ENCODE peak calls at places on chromosomes 6 and 20, in seven cellular contexts. P, L, I, O, N, R and T are unnamed samples.

GRCh38 chr20:34083781-34084180 is 28.3 kb downstream of the EIF2S2 start:
- DNase-seq in I (no peak), N (no peak), P (no peak), O (no peak), R (no peak), L (no peak), T (no peak)

GRCh38 chr6:134420638-134421181 is 102.8 kb upstream of the SGK1 start:
- DNase-seq in N (no peak), O (peak; percentile 42), I (no peak), R (peak; percentile 90), L (peak; percentile 66), P (peak; percentile 89), T (no peak)

GRCh38 chr6:155432293-155432692 is 23.3 kb downstream of the NOX3 start:
- DNase-seq in P (no peak), O (no peak), I (no peak), L (no peak), R (peak; percentile 30), N (no peak), T (no peak)

GRCh38 chr6:166751051-166751595 is 124.1 kb upstream of the RPS6KA2 start:
- DNase-seq in I (no peak), O (peak; percentile 67), N (no peak), L (peak; percentile 72), R (no peak), P (no peak), T (peak; percentile 69)

GRCh38 chr20:60310551-60310950 is 352.3 kb downstream of the CDH26 start:
- DNase-seq in R (no peak), L (no peak), I (no peak), P (no peak), O (no peak), N (no peak), T (no peak)

GRCh38 chr6:138397128-138397814 is 6.8 kb upstream of the HEBP2 start:
- DNase-seq in N (no peak), R (peak; percentile 32), O (no peak), L (no peak), P (peak; percentile 17), I (no peak), T (no peak)

GRCh38 chr6:2851727-2852513 is 10.3 kb upstream of the SERPINB1 start:
- DNase-seq in N (no peak), P (no peak), L (no peak), I (no peak), R (no peak), O (no peak), T (no peak)

GRCh38 chr20:43914697-43915208 is at the start of gene TOX2:
- DNase-seq in R (no peak), N (no peak), L (peak; percentile 24), O (no peak), P (peak; percentile 55), I (no peak), T (peak; percentile 56)

GRCh38 chr6:25193147-25193864 is 85.9 kb upstream of the CARMIL1 start:
- DNase-seq in P (peak; percentile 93), R (peak; percentile 95), I (no peak), O (no peak), L (no peak), N (no peak), T (no peak)

GRCh38 chr6:29955783-29956182 is 13.5 kb downstream of the HLA-A start:
- DNase-seq in L (no peak), I (no peak), O (no peak), N (no peak), P (peak; percentile 63), R (no peak), T (no peak)

GRCh38 chr20:31827059-31827458 is 7.9 kb downstream of the MYLK2 start:
- DNase-seq in I (no peak), N (no peak), P (no peak), L (no peak), O (no peak), R (no peak), T (no peak)

GRCh38 chr6:30727920-30728605 is 7.9 kb downstream of the TUBB start:
- DNase-seq in N (no peak), P (peak; percentile 70), O (no peak), R (peak; percentile 71), I (no peak), L (peak; percentile 78), T (no peak)

GRCh38 chr6:132020138-132020551 is 69.0 kb upstream of the CCN2 start:
- DNase-seq in I (no peak), N (no peak), R (peak; percentile 13), O (no peak), L (no peak), P (no peak), T (no peak)

GRCh38 chr6:116954335-116954734 is 77.3 kb downstream of the RFX6 start:
- DNase-seq in O (no peak), N (no peak), R (no peak), I (no peak), L (no peak), P (no peak), T (no peak)

GRCh38 chr6:63249875-63250482 is 38.7 kb downstream of the FKBP1C start:
- DNase-seq in P (no peak), O (no peak), L (no peak), I (no peak), R (no peak), N (no peak), T (no peak)

GRCh38 chr6:70166088-70166958 is 136.6 kb downstream of the COL9A1 start:
- DNase-seq in N (peak; percentile 17), O (peak; percentile 14), L (peak; percentile 57), I (peak; percentile 38), P (peak; percentile 59), R (peak; percentile 15), T (peak; percentile 64)

GRCh38 chr6:37865534-37865933 is 46.0 kb downstream of the ZFAND3 start:
- DNase-seq in N (no peak), R (no peak), I (no peak), L (no peak), O (no peak), P (no peak), T (no peak)

GRCh38 chr6:47197672-47198640 is 111.7 kb downstream of the TNFRSF21 start:
- DNase-seq in O (no peak), L (peak; percentile 13), P (peak; percentile 20), I (no peak), N (no peak), R (no peak), T (no peak)

GRCh38 chr6:127464881-127465459 is 5.8 kb upstream of the KIAA0408 start:
- DNase-seq in I (peak; percentile 48), L (peak; percentile 78), O (peak; percentile 38), P (peak; percentile 63), R (peak; percentile 78), N (no peak), T (peak; percentile 77)

GRCh38 chr6:84926171-84926570 is 161.8 kb upstream of the TBX18 start:
- DNase-seq in I (no peak), P (no peak), L (no peak), O (no peak), N (no peak), R (no peak), T (no peak)

GRCh38 chr6:84926756-84927155 is 162.4 kb upstream of the TBX18 start:
- DNase-seq in N (no peak), O (no peak), L (no peak), R (no peak), P (no peak), I (no peak), T (no peak)

DNA sequence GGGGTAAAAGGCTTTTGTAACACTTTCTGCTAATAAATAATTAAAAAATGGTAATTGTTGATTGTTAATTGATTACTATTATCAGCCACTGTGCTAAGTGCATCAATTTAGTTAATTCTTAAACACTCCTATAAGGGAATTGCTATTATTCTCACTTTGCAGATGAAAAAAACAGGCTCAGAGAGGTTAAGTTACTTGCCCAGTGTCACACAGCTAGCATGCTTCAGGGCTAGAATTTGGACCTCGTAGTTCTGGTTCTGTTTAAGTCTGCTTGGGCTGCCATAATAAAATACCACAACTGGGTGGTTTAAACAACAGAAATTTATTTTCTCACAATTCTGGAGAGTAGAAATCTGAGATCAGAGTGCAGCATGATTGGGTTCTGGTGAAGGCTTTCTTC is 164.8 kb upstream of the TBX18 start:
- DNase-seq in L (no peak), R (no peak), N (no peak), I (no peak), P (no peak), O (no peak), T (no peak)
- H3K18ac ChIP-seq in L (no peak overlapping the region), R (no peak overlapping the region), N (no peak overlapping the region), I (no peak overlapping the region), P (no peak overlapping the region), O (no peak overlapping the region), T (no peak overlapping the region)

DNA sequence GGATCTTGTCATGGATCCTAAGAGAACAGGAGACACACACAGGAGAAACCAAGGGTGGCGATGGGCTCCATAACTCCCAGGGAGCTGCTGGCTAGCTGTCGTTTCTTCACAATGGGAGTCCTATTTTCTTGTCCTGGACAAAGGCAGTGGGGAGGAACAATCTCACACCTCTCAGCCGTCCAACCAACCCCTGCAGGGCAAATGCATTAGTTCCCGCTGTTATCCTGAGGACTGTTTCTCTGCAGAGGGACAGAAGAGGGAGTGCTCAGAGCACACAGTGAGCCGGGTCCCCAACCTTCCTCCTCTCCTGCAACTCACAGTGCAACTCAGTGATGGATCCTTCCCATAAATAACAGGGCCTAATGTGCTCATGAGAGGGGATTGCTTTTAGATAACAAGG is 453.2 kb upstream of the AGPAT4 start:
- DNase-seq in I (no peak), L (peak; percentile 92), O (no peak), R (no peak), P (no peak), N (peak; percentile 3), T (peak; percentile 68)
- H3K18ac ChIP-seq in I (no peak overlapping the region), L (no peak overlapping the region), O (no peak overlapping the region), R (no peak overlapping the region), P (no peak overlapping the region), N (no peak overlapping the region), T (no peak overlapping the region)

GRCh38 chr20:35617397-35618031 is 1.9 kb downstream of the SPAG4 start:
- DNase-seq in L (peak; percentile 86), N (no peak), R (peak; percentile 53), P (peak; percentile 77), O (peak; percentile 58), I (peak; percentile 49), T (peak; percentile 80)

GRCh38 chr20:35618032-35618371 is 2.4 kb downstream of the SPAG4 start:
- DNase-seq in I (no peak), P (no peak), N (no peak), L (no peak), R (no peak), O (no peak), T (no peak)

GRCh38 chr20:35616465-35617396 is 1.1 kb downstream of the SPAG4 start:
- DNase-seq in N (no peak), O (peak; percentile 100), L (peak; percentile 86), P (peak; percentile 100), I (no peak), R (peak; percentile 99), T (peak; percentile 91)

GRCh38 chr20:35619196-35620095 is 3.8 kb downstream of the SPAG4 start:
- DNase-seq in O (peak; percentile 78), I (peak; percentile 85), P (peak; percentile 87), R (peak; percentile 78), N (peak; percentile 73), L (peak; percentile 97), T (peak; percentile 96)

GRCh38 chr20:35618372-35619131 is 2.9 kb downstream of the SPAG4 start:
- DNase-seq in R (peak; percentile 23), I (no peak), N (no peak), P (peak; percentile 42), O (peak; percentile 37), L (no peak), T (peak; percentile 55)
- H3K18ac ChIP-seq in R (no peak overlapping the region), I (peak overlapping the region; percentile 65), N (peak overlapping the region; percentile 15), P (peak overlapping the region; percentile 13), O (no peak overlapping the region), L (no peak overlapping the region), T (no peak overlapping the region)

DNA sequence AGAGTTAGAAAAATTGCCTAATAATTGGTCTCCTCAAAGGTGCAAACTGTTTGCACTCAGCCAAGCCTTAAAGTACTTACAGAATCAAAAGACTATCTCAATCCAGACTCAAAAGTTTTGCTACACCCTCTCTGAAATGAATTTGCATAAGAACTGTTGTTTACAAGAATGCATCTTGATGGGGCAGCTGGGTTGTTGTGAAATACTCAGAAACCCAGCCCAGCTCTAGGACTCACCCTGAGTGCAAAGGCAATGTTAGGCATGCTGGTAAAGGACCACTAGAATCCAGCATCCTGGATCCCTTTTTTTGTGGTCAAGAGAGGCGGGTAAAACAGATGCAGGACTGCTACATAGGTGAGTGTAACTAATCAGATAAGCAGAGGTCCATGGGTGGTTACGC is 700.2 kb downstream of the EYS start:
- DNase-seq in I (no peak), P (no peak), N (no peak), L (peak; percentile 78), R (no peak), O (no peak), T (no peak)
- H3K18ac ChIP-seq in I (no peak overlapping the region), P (no peak overlapping the region), N (no peak overlapping the region), L (no peak overlapping the region), R (no peak overlapping the region), O (no peak overlapping the region), T (no peak overlapping the region)